ENCODE peak calls at places on chromosomes 4 and X, in eight cellular contexts. I, Z, C, W, L, M, U and Y are unnamed samples.

GRCh38 chr4:52199574-52200338 is 148.7 kb downstream of the SPATA18 start:
- DNase-seq in L (peak), M (no peak), U (peak), Z (no peak), W (no peak), I (no peak), C (no peak), Y (peak)

GRCh38 chr4:23686169-23686903 is 203.5 kb downstream of the PPARGC1A start:
- DNase-seq in W (no peak), M (no peak), Z (no peak), U (no peak), L (no peak), I (no peak), C (no peak), Y (no peak)

GRCh38 chrX:44344194-44344593 is 722 bp upstream of the EFHC2 start:
- DNase-seq in M (peak), L (no peak), C (peak), Z (peak), U (no peak), W (no peak), I (peak), Y (no peak)

GRCh38 chr4:13678186-13678924 is 50.8 kb upstream of the BOD1L1 start:
- DNase-seq in C (no peak), W (no peak), I (no peak), L (no peak), M (no peak), U (peak), Z (no peak), Y (peak)

GRCh38 chr4:103915224-103915869 is 195.6 kb upstream of the TACR3 start:
- DNase-seq in L (peak), W (no peak), M (no peak), I (no peak), C (no peak), U (peak), Z (no peak), Y (peak)

GRCh38 chr4:144688035-144688569 is 42.1 kb downstream of the HHIP start:
- DNase-seq in W (no peak), M (no peak), L (no peak), U (no peak), Z (no peak), I (no peak), C (no peak), Y (no peak)

GRCh38 chr4:36273276-36273675 is 8.1 kb upstream of the DTHD1 start:
- DNase-seq in I (no peak), C (no peak), Z (no peak), M (no peak), W (no peak), L (no peak), U (no peak), Y (peak)

GRCh38 chr4:658031-658667 is 15.9 kb downstream of the ATP5ME start:
- DNase-seq in Z (no peak), M (peak), C (no peak), I (peak), L (no peak), U (no peak), W (no peak), Y (no peak)

GRCh38 chrX:115571712-115572111 is 10.7 kb downstream of the PLS3 start:
- DNase-seq in L (no peak), W (no peak), I (no peak), C (no peak), M (no peak), U (no peak), Z (no peak), Y (no peak)

GRCh38 chrX:115573172-115573571 is 12.2 kb downstream of the PLS3 start:
- DNase-seq in C (no peak), Z (no peak), L (no peak), W (no peak), I (no peak), M (no peak), U (no peak), Y (no peak)

GRCh38 chrX:115579327-115579726 is 18.4 kb downstream of the PLS3 start:
- DNase-seq in Z (no peak), C (no peak), L (no peak), M (no peak), I (no peak), W (no peak), U (no peak), Y (no peak)

GRCh38 chrX:115579786-115580294 is 18.9 kb downstream of the PLS3 start:
- DNase-seq in M (peak), I (no peak), U (no peak), W (no peak), Z (no peak), L (no peak), C (no peak), Y (no peak)

GRCh38 chrX:115576676-115577075 is 15.7 kb downstream of the PLS3 start:
- DNase-seq in I (no peak), C (no peak), W (no peak), U (no peak), M (no peak), Z (no peak), L (no peak), Y (no peak)
- TF ChIP-seq CTCF in I (no peak), C (no peak), W (no peak), U (no peak), M (no peak), Z (no peak), L (no peak), Y (no peak)

DNA sequence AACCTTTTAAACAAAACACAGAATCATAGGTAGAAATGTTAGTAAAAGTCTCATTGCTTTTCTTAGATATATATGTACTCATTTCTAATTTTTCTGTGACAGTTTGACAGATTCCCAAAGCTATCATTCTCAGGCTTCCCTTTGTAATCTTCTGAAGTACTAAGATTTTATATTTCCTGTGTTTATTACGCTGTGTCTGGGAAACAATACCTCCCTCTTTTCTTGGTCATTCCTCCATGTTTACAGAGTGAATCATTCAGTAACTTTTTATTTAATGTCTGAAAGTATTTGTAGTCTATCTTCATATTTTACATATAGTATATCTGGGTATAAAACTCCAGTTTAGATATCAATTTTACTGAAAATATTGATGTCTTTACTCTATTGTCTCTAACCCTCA is 1826.3 kb upstream of the IGFBP7 start:
- DNase-seq in U (no peak), C (no peak), I (no peak), Z (no peak), L (no peak), M (no peak), W (no peak), Y (no peak)
- H3K4me3 ChIP-seq in U (no peak), C (no peak), I (no peak), Z (no peak), L (no peak), M (no peak), W (no peak), Y (no peak)

GRCh38 chr4:78518551-78518950 is 33.0 kb upstream of the ANXA3 start:
- DNase-seq in W (no peak), L (no peak), U (peak), Z (no peak), M (no peak), C (no peak), I (no peak), Y (no peak)

GRCh38 chr4:78520808-78521226 is 30.8 kb upstream of the ANXA3 start:
- DNase-seq in W (no peak), C (no peak), Z (no peak), U (peak), L (peak), I (no peak), M (no peak), Y (peak)

GRCh38 chr4:78519962-78520361 is 31.6 kb upstream of the ANXA3 start:
- DNase-seq in Z (no peak), L (no peak), U (no peak), W (no peak), M (no peak), C (no peak), I (no peak), Y (no peak)

GRCh38 chr4:78513411-78513975 is 38.1 kb upstream of the ANXA3 start:
- DNase-seq in C (no peak), L (no peak), U (no peak), M (no peak), Z (no peak), W (no peak), I (no peak), Y (no peak)

GRCh38 chr4:78517050-78517652 is 34.4 kb upstream of the ANXA3 start:
- DNase-seq in M (no peak), Z (no peak), U (peak), L (peak), I (no peak), W (peak), C (no peak), Y (peak)
- TF ChIP-seq CTCF in M (peak), Z (peak), U (peak), L (peak), I (peak), W (peak), C (peak), Y (peak)

DNA sequence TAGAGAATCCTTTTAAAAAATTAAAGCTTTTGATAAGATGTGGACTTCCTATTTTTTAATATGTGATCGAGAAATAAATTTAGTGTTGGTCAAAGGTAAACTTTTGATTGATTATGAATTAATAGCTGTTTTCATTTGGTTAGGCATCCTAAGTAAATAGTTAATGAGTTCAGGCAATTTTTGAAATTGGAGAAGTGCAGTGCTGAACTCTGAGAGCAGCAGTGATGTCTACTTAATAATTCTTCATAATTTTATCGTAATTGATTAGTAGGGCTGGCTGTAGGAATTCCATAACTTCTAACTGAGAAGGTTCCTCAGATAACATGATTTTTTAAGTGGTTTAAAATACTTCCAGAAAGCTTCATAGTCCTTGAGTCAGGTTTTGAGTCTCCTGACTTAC is 1.5 kb downstream of the MND1 start:
- DNase-seq in C (no peak), L (no peak), I (no peak), U (no peak), M (no peak), Z (no peak), W (no peak), Y (no peak)
- H3K4me3 ChIP-seq in C (no peak), L (no peak), I (no peak), U (no peak), M (peak), Z (peak), W (no peak), Y (peak)

GRCh38 chr4:181520790-181521189 is 722.4 kb upstream of the TENM3 start:
- DNase-seq in L (no peak), I (no peak), M (no peak), C (no peak), Z (no peak), U (no peak), W (no peak), Y (no peak)

GRCh38 chr4:181517521-181517920 is 725.7 kb upstream of the TENM3 start:
- DNase-seq in Z (no peak), U (peak), L (peak), W (no peak), I (no peak), M (no peak), C (no peak), Y (peak)
- TF ChIP-seq CTCF in Z (no peak), U (no peak), L (no peak), W (no peak), I (no peak), M (no peak), C (no peak), Y (no peak)

GRCh38 chr4:184024637-184025036 is 119.5 kb downstream of the STOX2 start:
- DNase-seq in W (no peak), C (no peak), I (no peak), Z (no peak), U (no peak), L (no peak), M (no peak), Y (no peak)

GRCh38 chr4:184021389-184021788 is 116.3 kb downstream of the STOX2 start:
- DNase-seq in Z (no peak), I (no peak), W (no peak), L (no peak), M (no peak), U (no peak), C (no peak), Y (no peak)

GRCh38 chr4:184019084-184019483 is 114.0 kb downstream of the STOX2 start:
- DNase-seq in C (no peak), W (no peak), L (peak), Z (no peak), U (no peak), M (no peak), I (no peak), Y (no peak)

GRCh38 chr4:184016742-184017668 is 111.9 kb downstream of the STOX2 start:
- DNase-seq in I (no peak), Z (no peak), U (no peak), M (no peak), C (no peak), L (no peak), W (no peak), Y (no peak)

DNA sequence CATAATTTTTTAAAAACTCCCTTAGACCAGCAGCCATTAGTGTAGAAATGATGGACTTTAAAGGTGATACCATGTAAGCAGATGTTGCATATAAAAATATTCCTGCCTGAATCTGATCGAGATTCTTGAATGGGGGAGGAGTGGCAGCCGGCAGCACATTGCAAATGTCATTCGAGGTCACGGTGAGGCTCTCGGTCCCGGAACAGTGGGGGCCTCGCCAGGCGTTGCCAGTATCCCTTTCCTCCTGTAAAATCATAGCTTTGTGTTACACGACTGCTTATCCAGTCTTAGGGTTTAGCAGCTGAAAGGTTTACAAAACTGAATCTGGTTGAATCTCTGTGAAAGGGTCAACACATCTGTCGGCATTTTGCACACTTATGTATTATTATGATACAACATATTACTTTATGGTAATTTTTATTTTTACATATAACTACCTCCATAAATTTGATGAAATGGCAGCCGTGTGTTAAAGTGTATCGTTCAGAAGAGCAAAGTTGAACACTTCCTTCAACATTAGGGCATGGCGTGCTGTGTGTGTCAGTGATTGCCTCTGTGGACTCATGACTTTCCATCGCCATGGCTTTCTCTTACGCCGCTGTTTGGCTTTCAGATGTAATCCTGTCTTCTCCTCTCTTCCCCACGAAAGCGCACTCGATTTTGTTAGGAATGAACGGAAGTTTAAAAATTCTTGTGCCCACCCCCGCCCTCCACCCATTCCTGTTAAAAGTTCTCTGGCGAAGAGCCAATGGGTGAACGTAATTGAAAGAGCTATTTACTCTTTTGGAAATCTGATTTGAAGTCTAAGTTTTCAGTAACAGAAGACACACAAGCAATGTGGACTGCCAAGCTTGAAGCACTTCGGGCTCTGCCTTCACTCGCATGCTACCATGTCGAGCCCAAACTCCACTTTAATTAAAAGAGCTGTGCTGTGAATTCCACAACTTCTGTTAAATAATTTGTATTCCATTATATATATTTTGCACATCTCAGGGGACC is 114.9 kb downstream of the STOX2 start:
- DNase-seq in M (no peak), L (no peak), I (no peak), Z (no peak), U (no peak), C (no peak), W (no peak), Y (no peak)
- H3K4me3 ChIP-seq in M (no peak), L (no peak), I (no peak), Z (no peak), U (no peak), C (no peak), W (no peak), Y (no peak)